ENCODE peak calls at places on chromosomes 5 and 9, in seven cellular contexts. One of them, this sample, is unnamed.

GRCh38 chr5:81428866-81429265 is 34.9 kb upstream of the ACOT12 start:
- DNase-seq in CD8-positive, alpha-beta memory T cell: no peak
- DNase-seq in IMR-90: no peak
- DNase-seq in lower lobe of right lung: no peak
- DNase-seq in A549: peak; percentile 15
- DNase-seq in mucosa of descending colon: no peak
- DNase-seq in foreskin keratinocyte: no peak
- DNase-seq in this sample: peak; percentile 50

GRCh38 chr9:34343090-34343489 is 13.7 kb downstream of the NUDT2 start:
- DNase-seq in foreskin keratinocyte: no peak
- DNase-seq in IMR-90: no peak
- DNase-seq in mucosa of descending colon: peak; percentile 54
- DNase-seq in A549: no peak
- DNase-seq in CD8-positive, alpha-beta memory T cell: no peak
- DNase-seq in lower lobe of right lung: no peak
- DNase-seq in this sample: no peak

GRCh38 chr5:153895266-153895665 is 143.4 kb downstream of the FAM114A2 start:
- DNase-seq in A549: no peak
- DNase-seq in CD8-positive, alpha-beta memory T cell: no peak
- DNase-seq in IMR-90: no peak
- DNase-seq in mucosa of descending colon: no peak
- DNase-seq in lower lobe of right lung: no peak
- DNase-seq in foreskin keratinocyte: no peak
- DNase-seq in this sample: no peak

GRCh38 chr5:10338996-10339903 is 14.2 kb upstream of the MARCHF6 start:
- DNase-seq in CD8-positive, alpha-beta memory T cell: no peak
- DNase-seq in A549: no peak
- DNase-seq in IMR-90: no peak
- DNase-seq in foreskin keratinocyte: no peak
- DNase-seq in mucosa of descending colon: no peak
- DNase-seq in lower lobe of right lung: no peak
- DNase-seq in this sample: no peak

GRCh38 chr5:53008751-53009150 is 19.6 kb downstream of the ITGA2 start:
- DNase-seq in IMR-90: peak; percentile 84
- DNase-seq in foreskin keratinocyte: peak; percentile 86
- DNase-seq in CD8-positive, alpha-beta memory T cell: no peak
- DNase-seq in lower lobe of right lung: no peak
- DNase-seq in A549: peak; percentile 25
- DNase-seq in mucosa of descending colon: no peak
- DNase-seq in this sample: peak; percentile 85

GRCh38 chr5:141484499-141485304 is at the start of gene PCDHGC4:
- DNase-seq in foreskin keratinocyte: no peak
- DNase-seq in lower lobe of right lung: no peak
- DNase-seq in CD8-positive, alpha-beta memory T cell: no peak
- DNase-seq in mucosa of descending colon: peak; percentile 36
- DNase-seq in IMR-90: no peak
- DNase-seq in A549: no peak
- DNase-seq in this sample: peak; percentile 51

GRCh38 chr9:88270398-88270797 is 117.8 kb upstream of the SPIN1 start:
- DNase-seq in IMR-90: no peak
- DNase-seq in lower lobe of right lung: no peak
- DNase-seq in A549: no peak
- DNase-seq in foreskin keratinocyte: peak; percentile 64
- DNase-seq in mucosa of descending colon: no peak
- DNase-seq in CD8-positive, alpha-beta memory T cell: no peak
- DNase-seq in this sample: no peak

GRCh38 chr5:131264453-131265200 is 774 bp downstream of the CDC42SE2 start:
- DNase-seq in mucosa of descending colon: peak; percentile 66
- DNase-seq in A549: no peak
- DNase-seq in IMR-90: peak; percentile 28
- DNase-seq in CD8-positive, alpha-beta memory T cell: peak; percentile 68
- DNase-seq in foreskin keratinocyte: peak; percentile 41
- DNase-seq in lower lobe of right lung: peak; percentile 63
- DNase-seq in this sample: peak; percentile 59

GRCh38 chr5:119217183-119217582 is 138.6 kb upstream of the TNFAIP8 start:
- DNase-seq in CD8-positive, alpha-beta memory T cell: no peak
- DNase-seq in mucosa of descending colon: no peak
- DNase-seq in foreskin keratinocyte: no peak
- DNase-seq in lower lobe of right lung: no peak
- DNase-seq in IMR-90: no peak
- DNase-seq in A549: no peak
- DNase-seq in this sample: no peak

GRCh38 chr5:151107084-151107483 is 26.2 kb upstream of the TNIP1 start:
- DNase-seq in IMR-90: no peak
- DNase-seq in CD8-positive, alpha-beta memory T cell: peak; percentile 1
- DNase-seq in A549: no peak
- DNase-seq in lower lobe of right lung: no peak
- DNase-seq in foreskin keratinocyte: no peak
- DNase-seq in mucosa of descending colon: peak; percentile 40
- DNase-seq in this sample: no peak

GRCh38 chr9:89661956-89662717 is 57.3 kb downstream of the GADD45G start:
- DNase-seq in mucosa of descending colon: peak; percentile 98
- DNase-seq in lower lobe of right lung: peak; percentile 97
- DNase-seq in foreskin keratinocyte: peak; percentile 79
- DNase-seq in A549: peak; percentile 87
- DNase-seq in CD8-positive, alpha-beta memory T cell: no peak
- DNase-seq in IMR-90: peak; percentile 86
- DNase-seq in this sample: peak; percentile 68

GRCh38 chr5:170151105-170151831 is 45.6 kb downstream of the FOXI1 start:
- DNase-seq in lower lobe of right lung: peak; percentile 82
- DNase-seq in A549: peak; percentile 84
- DNase-seq in CD8-positive, alpha-beta memory T cell: no peak
- DNase-seq in foreskin keratinocyte: peak; percentile 91
- DNase-seq in IMR-90: peak; percentile 44
- DNase-seq in mucosa of descending colon: no peak
- DNase-seq in this sample: peak; percentile 84

GRCh38 chr5:172336666-172337310 is 53.2 kb upstream of the UBTD2 start:
- DNase-seq in lower lobe of right lung: no peak
- DNase-seq in CD8-positive, alpha-beta memory T cell: no peak
- DNase-seq in mucosa of descending colon: no peak
- DNase-seq in foreskin keratinocyte: no peak
- DNase-seq in IMR-90: no peak
- DNase-seq in A549: no peak
- DNase-seq in this sample: no peak

GRCh38 chr9:99294850-99295461 is 72.9 kb downstream of the SEC61B start:
- DNase-seq in A549: peak; percentile 13
- DNase-seq in foreskin keratinocyte: no peak
- DNase-seq in mucosa of descending colon: no peak
- DNase-seq in CD8-positive, alpha-beta memory T cell: no peak
- DNase-seq in lower lobe of right lung: no peak
- DNase-seq in IMR-90: no peak
- DNase-seq in this sample: peak; percentile 11

GRCh38 chr9:121286973-121287721 is 19.2 kb downstream of the GSN start:
- DNase-seq in lower lobe of right lung: peak; percentile 78
- DNase-seq in foreskin keratinocyte: peak; percentile 98
- DNase-seq in A549: peak; percentile 97
- DNase-seq in CD8-positive, alpha-beta memory T cell: no peak
- DNase-seq in mucosa of descending colon: peak; percentile 82
- DNase-seq in IMR-90: peak; percentile 95
- DNase-seq in this sample: peak; percentile 95

GRCh38 chr5:135329913-135330797 is 68.9 kb downstream of the MACROH2A1 start:
- DNase-seq in foreskin keratinocyte: no peak
- DNase-seq in IMR-90: no peak
- DNase-seq in mucosa of descending colon: no peak
- DNase-seq in A549: no peak
- DNase-seq in CD8-positive, alpha-beta memory T cell: no peak
- DNase-seq in lower lobe of right lung: no peak
- DNase-seq in this sample: no peak

GRCh38 chr9:88746029-88746743 is 211.2 kb downstream of the NXNL2 start:
- DNase-seq in mucosa of descending colon: no peak
- DNase-seq in foreskin keratinocyte: peak; percentile 66
- DNase-seq in IMR-90: peak; percentile 95
- DNase-seq in A549: no peak
- DNase-seq in CD8-positive, alpha-beta memory T cell: no peak
- DNase-seq in lower lobe of right lung: no peak
- DNase-seq in this sample: peak; percentile 95

GRCh38 chr9:94175669-94176068 is 83.4 kb upstream of the ZNF169 start:
- DNase-seq in CD8-positive, alpha-beta memory T cell: no peak
- DNase-seq in lower lobe of right lung: no peak
- DNase-seq in foreskin keratinocyte: no peak
- DNase-seq in IMR-90: peak; percentile 26
- DNase-seq in mucosa of descending colon: no peak
- DNase-seq in A549: no peak
- DNase-seq in this sample: no peak

GRCh38 chr9:109143881-109144562 is 23.0 kb downstream of the FRRS1L start:
- DNase-seq in foreskin keratinocyte: peak; percentile 39
- DNase-seq in IMR-90: peak; percentile 13
- DNase-seq in mucosa of descending colon: no peak
- DNase-seq in A549: peak; percentile 64
- DNase-seq in CD8-positive, alpha-beta memory T cell: no peak
- DNase-seq in lower lobe of right lung: no peak
- DNase-seq in this sample: peak; percentile 50

DNA sequence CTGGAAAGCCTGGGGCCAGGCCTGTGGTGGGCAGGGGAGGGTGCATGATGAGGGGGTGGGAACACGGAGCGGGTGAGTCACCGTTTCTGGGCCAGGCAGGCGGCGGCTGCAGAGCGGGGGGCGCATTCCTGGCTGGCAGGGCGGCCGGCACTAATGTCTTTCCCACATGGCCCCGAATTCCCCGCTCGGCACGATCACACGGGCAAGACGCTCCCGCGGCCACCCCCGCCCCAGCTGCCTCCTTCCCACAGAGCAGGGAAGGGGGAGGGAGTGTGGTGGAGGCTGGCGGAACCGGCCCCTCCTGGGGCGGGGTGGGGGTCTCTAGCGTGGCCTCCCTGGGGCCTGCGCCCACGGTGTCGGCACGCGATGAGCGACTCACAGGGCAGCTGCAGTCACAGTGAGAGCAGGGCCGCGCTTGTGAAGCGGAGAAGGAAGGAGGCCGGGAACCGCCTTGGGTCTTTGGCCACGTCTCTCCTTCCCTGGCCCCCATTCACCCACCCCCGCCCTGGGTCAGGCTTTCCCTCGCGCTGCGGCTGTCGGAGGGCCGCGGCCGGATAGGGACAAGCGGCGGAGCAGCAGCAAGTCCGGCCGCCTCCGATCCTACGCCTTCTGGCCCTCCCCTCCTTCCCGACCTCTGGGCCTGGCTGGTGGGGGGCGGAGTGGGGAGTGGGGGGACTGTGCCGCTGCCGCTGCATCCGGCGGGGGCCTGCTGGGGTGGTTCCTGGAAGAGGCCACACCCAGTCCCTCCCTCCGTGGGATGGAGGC is 48.9 kb downstream of the CXXC5 start:
- DNase-seq in foreskin keratinocyte: no peak
- DNase-seq in mucosa of descending colon: peak; percentile 71
- DNase-seq in IMR-90: peak; percentile 91
- DNase-seq in lower lobe of right lung: peak; percentile 77
- DNase-seq in A549: no peak
- DNase-seq in CD8-positive, alpha-beta memory T cell: no peak
- DNase-seq in this sample: peak; percentile 93
- H3K4me1 ChIP-seq in foreskin keratinocyte: no peaks in the 10 kb centered on the region
- H3K4me1 ChIP-seq in mucosa of descending colon: peaks cover 20% of the 10 kb centered on the region
- H3K4me1 ChIP-seq in IMR-90: peaks cover 39% of the 10 kb centered on the region
- H3K4me1 ChIP-seq in lower lobe of right lung: peaks cover 32% of the 10 kb centered on the region
- H3K4me1 ChIP-seq in A549: peaks cover 41% of the 10 kb centered on the region
- H3K4me1 ChIP-seq in CD8-positive, alpha-beta memory T cell: peaks cover 18% of the 10 kb centered on the region
- H3K4me1 ChIP-seq in this sample: peaks cover 39% of the 10 kb centered on the region

GRCh38 chr9:28662675-28663074 is 1089.4 kb upstream of the C9orf72 start:
- DNase-seq in CD8-positive, alpha-beta memory T cell: no peak
- DNase-seq in foreskin keratinocyte: no peak
- DNase-seq in lower lobe of right lung: no peak
- DNase-seq in mucosa of descending colon: no peak
- DNase-seq in IMR-90: no peak
- DNase-seq in A549: no peak
- DNase-seq in this sample: no peak

GRCh38 chr9:28661853-28662252 is 1088.6 kb upstream of the C9orf72 start:
- DNase-seq in foreskin keratinocyte: no peak
- DNase-seq in CD8-positive, alpha-beta memory T cell: no peak
- DNase-seq in lower lobe of right lung: no peak
- DNase-seq in mucosa of descending colon: no peak
- DNase-seq in A549: no peak
- DNase-seq in IMR-90: no peak
- DNase-seq in this sample: no peak
- H3K4me1 ChIP-seq in foreskin keratinocyte: no peaks in the 10 kb centered on the region
- H3K4me1 ChIP-seq in CD8-positive, alpha-beta memory T cell: no peaks in the 10 kb centered on the region
- H3K4me1 ChIP-seq in lower lobe of right lung: no peaks in the 10 kb centered on the region
- H3K4me1 ChIP-seq in mucosa of descending colon: no peaks in the 10 kb centered on the region
- H3K4me1 ChIP-seq in A549: no peaks in the 10 kb centered on the region
- H3K4me1 ChIP-seq in IMR-90: no peaks in the 10 kb centered on the region
- H3K4me1 ChIP-seq in this sample: no peaks in the 10 kb centered on the region

GRCh38 chr5:139675825-139676224 is 27.7 kb downstream of the CXXC5 start:
- DNase-seq in A549: no peak
- DNase-seq in lower lobe of right lung: no peak
- DNase-seq in IMR-90: no peak
- DNase-seq in CD8-positive, alpha-beta memory T cell: no peak
- DNase-seq in mucosa of descending colon: no peak
- DNase-seq in foreskin keratinocyte: no peak
- DNase-seq in this sample: no peak
- H3K4me1 ChIP-seq in A549: peaks cover 22% of the 10 kb centered on the region
- H3K4me1 ChIP-seq in lower lobe of right lung: peaks cover 47% of the 10 kb centered on the region
- H3K4me1 ChIP-seq in IMR-90: peaks cover 20% of the 10 kb centered on the region
- H3K4me1 ChIP-seq in CD8-positive, alpha-beta memory T cell: peaks cover 4% of the 10 kb centered on the region
- H3K4me1 ChIP-seq in mucosa of descending colon: peaks cover 3% of the 10 kb centered on the region
- H3K4me1 ChIP-seq in foreskin keratinocyte: no peaks in the 10 kb centered on the region
- H3K4me1 ChIP-seq in this sample: peaks cover 32% of the 10 kb centered on the region

GRCh38 chr5:51559390-51559789 is 176.1 kb downstream of the ISL1 start:
- DNase-seq in foreskin keratinocyte: no peak
- DNase-seq in IMR-90: no peak
- DNase-seq in CD8-positive, alpha-beta memory T cell: no peak
- DNase-seq in lower lobe of right lung: no peak
- DNase-seq in A549: no peak
- DNase-seq in mucosa of descending colon: no peak
- DNase-seq in this sample: no peak

GRCh38 chr5:51558682-51559081 is 175.4 kb downstream of the ISL1 start:
- DNase-seq in lower lobe of right lung: no peak
- DNase-seq in mucosa of descending colon: no peak
- DNase-seq in IMR-90: no peak
- DNase-seq in foreskin keratinocyte: no peak
- DNase-seq in A549: no peak
- DNase-seq in CD8-positive, alpha-beta memory T cell: no peak
- DNase-seq in this sample: no peak

GRCh38 chr5:51556833-51557232 is 173.6 kb downstream of the ISL1 start:
- DNase-seq in CD8-positive, alpha-beta memory T cell: no peak
- DNase-seq in mucosa of descending colon: no peak
- DNase-seq in IMR-90: no peak
- DNase-seq in foreskin keratinocyte: peak; percentile 16
- DNase-seq in A549: no peak
- DNase-seq in lower lobe of right lung: no peak
- DNase-seq in this sample: no peak

DNA sequence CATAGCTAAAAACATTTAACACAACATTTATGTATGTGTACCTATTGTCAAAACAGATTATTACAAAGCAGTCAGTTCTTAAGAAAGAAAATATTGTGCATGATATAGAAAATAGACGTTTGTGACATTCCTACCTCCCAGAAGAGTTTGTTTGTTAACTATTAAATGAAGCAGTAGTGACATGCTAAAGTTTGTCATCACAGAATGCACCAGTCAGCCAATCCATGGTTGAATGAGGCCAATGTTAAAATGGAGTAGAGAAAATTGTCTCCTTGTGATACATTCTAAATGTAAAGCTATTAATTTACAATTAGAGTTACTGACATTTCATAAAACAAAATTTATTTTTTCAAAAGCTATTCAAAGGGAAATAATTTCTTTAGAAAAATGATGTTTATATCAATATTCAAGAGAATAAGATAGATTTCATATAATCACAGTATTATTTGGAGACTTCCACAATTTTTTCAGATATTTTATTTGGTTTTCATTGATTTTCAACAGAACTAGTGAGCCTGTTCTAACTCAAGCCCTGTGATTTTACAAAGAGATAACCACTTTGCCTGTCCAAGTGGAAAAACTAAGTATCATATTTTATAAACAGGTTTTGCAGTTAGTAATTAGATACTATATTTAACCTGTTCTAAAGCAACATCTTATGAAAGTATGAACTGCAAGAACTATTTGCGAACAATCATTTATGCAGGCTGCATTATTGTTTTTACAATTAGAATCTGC is 176.8 kb downstream of the ISL1 start:
- DNase-seq in mucosa of descending colon: no peak
- DNase-seq in CD8-positive, alpha-beta memory T cell: no peak
- DNase-seq in foreskin keratinocyte: no peak
- DNase-seq in lower lobe of right lung: no peak
- DNase-seq in A549: no peak
- DNase-seq in IMR-90: no peak
- DNase-seq in this sample: no peak
- H3K4me1 ChIP-seq in mucosa of descending colon: no peaks in the 10 kb centered on the region
- H3K4me1 ChIP-seq in CD8-positive, alpha-beta memory T cell: no peaks in the 10 kb centered on the region
- H3K4me1 ChIP-seq in foreskin keratinocyte: no peaks in the 10 kb centered on the region
- H3K4me1 ChIP-seq in lower lobe of right lung: no peaks in the 10 kb centered on the region
- H3K4me1 ChIP-seq in A549: no peaks in the 10 kb centered on the region
- H3K4me1 ChIP-seq in IMR-90: no peaks in the 10 kb centered on the region
- H3K4me1 ChIP-seq in this sample: no peaks in the 10 kb centered on the region